ENCODE peak calls at places on chromosomes 13 and 19, in nine cellular contexts. One of them, this sample, is unnamed.

GRCh38 chr19:4007836-4008539 is 452 bp downstream of the PIAS4 start:
- DNase-seq in NCI-H187: no peak
- DNase-seq in frontal cortex: peak
- DNase-seq in A673: peak
- DNase-seq in hypothalamus: no peak
- DNase-seq in EH: peak
- DNase-seq in T-cell: no peak
- DNase-seq in A549: no peak
- DNase-seq in heart right ventricle: no peak
- DNase-seq in this sample: no peak

GRCh38 chr19:18150776-18151624 is 2.0 kb upstream of the PIK3R2 start:
- DNase-seq in A673: no peak
- DNase-seq in T-cell: no peak
- DNase-seq in A549: no peak
- DNase-seq in NCI-H187: no peak
- DNase-seq in heart right ventricle: no peak
- DNase-seq in frontal cortex: no peak
- DNase-seq in hypothalamus: no peak
- DNase-seq in EH: no peak
- DNase-seq in this sample: no peak

GRCh38 chr19:40601061-40601973 is at the start of gene LTBP4:
- DNase-seq in frontal cortex: no peak
- DNase-seq in heart right ventricle: peak
- DNase-seq in A673: peak
- DNase-seq in T-cell: no peak
- DNase-seq in NCI-H187: no peak
- DNase-seq in hypothalamus: no peak
- DNase-seq in EH: peak
- DNase-seq in A549: no peak
- DNase-seq in this sample: no peak

GRCh38 chr13:91162180-91162579 is 185.3 kb upstream of the MIR17HG start:
- DNase-seq in heart right ventricle: no peak
- DNase-seq in NCI-H187: no peak
- DNase-seq in hypothalamus: no peak
- DNase-seq in EH: no peak
- DNase-seq in A549: no peak
- DNase-seq in T-cell: no peak
- DNase-seq in A673: peak
- DNase-seq in frontal cortex: no peak
- DNase-seq in this sample: no peak

GRCh38 chr13:41756198-41756885 is 204.6 kb downstream of the VWA8 start:
- DNase-seq in heart right ventricle: no peak
- DNase-seq in T-cell: no peak
- DNase-seq in NCI-H187: no peak
- DNase-seq in A549: no peak
- DNase-seq in EH: no peak
- DNase-seq in A673: no peak
- DNase-seq in frontal cortex: no peak
- DNase-seq in hypothalamus: no peak
- DNase-seq in this sample: no peak

GRCh38 chr13:78589206-78589605 is 14.1 kb downstream of the POU4F1 start:
- DNase-seq in A549: no peak
- DNase-seq in hypothalamus: no peak
- DNase-seq in A673: peak
- DNase-seq in EH: peak
- DNase-seq in frontal cortex: no peak
- DNase-seq in T-cell: no peak
- DNase-seq in NCI-H187: no peak
- DNase-seq in heart right ventricle: peak
- DNase-seq in this sample: no peak

GRCh38 chr19:50735869-50736268 is 12.7 kb downstream of the CLEC11A start:
- DNase-seq in hypothalamus: no peak
- DNase-seq in A673: no peak
- DNase-seq in A549: no peak
- DNase-seq in heart right ventricle: no peak
- DNase-seq in frontal cortex: no peak
- DNase-seq in T-cell: no peak
- DNase-seq in NCI-H187: no peak
- DNase-seq in EH: no peak
- DNase-seq in this sample: no peak

GRCh38 chr19:2782357-2782935 is 627 bp downstream of the SGTA start:
- DNase-seq in A549: no peak
- DNase-seq in A673: no peak
- DNase-seq in heart right ventricle: no peak
- DNase-seq in T-cell: no peak
- DNase-seq in frontal cortex: no peak
- DNase-seq in EH: peak
- DNase-seq in hypothalamus: no peak
- DNase-seq in NCI-H187: no peak
- DNase-seq in this sample: no peak

GRCh38 chr19:29320611-29321010 is 107.7 kb upstream of the UQCRFS1 start:
- DNase-seq in A549: no peak
- DNase-seq in T-cell: no peak
- DNase-seq in heart right ventricle: no peak
- DNase-seq in hypothalamus: no peak
- DNase-seq in A673: no peak
- DNase-seq in EH: no peak
- DNase-seq in NCI-H187: no peak
- DNase-seq in frontal cortex: no peak
- DNase-seq in this sample: no peak

GRCh38 chr13:109794095-109794494 is 7.7 kb upstream of the IRS2 start:
- DNase-seq in A549: no peak
- DNase-seq in A673: no peak
- DNase-seq in frontal cortex: no peak
- DNase-seq in heart right ventricle: no peak
- DNase-seq in NCI-H187: no peak
- DNase-seq in hypothalamus: no peak
- DNase-seq in EH: no peak
- DNase-seq in T-cell: no peak
- DNase-seq in this sample: no peak

GRCh38 chr13:47484564-47484963 is 516.5 kb downstream of the SUCLA2 start:
- DNase-seq in hypothalamus: no peak
- DNase-seq in T-cell: no peak
- DNase-seq in EH: peak
- DNase-seq in heart right ventricle: no peak
- DNase-seq in A673: no peak
- DNase-seq in NCI-H187: no peak
- DNase-seq in frontal cortex: no peak
- DNase-seq in A549: no peak
- DNase-seq in this sample: peak

GRCh38 chr19:2618611-2619010 is 83.9 kb downstream of the GNG7 start:
- DNase-seq in frontal cortex: no peak
- DNase-seq in EH: peak
- DNase-seq in NCI-H187: no peak
- DNase-seq in heart right ventricle: peak
- DNase-seq in A549: no peak
- DNase-seq in hypothalamus: no peak
- DNase-seq in A673: no peak
- DNase-seq in T-cell: peak
- DNase-seq in this sample: no peak

GRCh38 chr13:47044842-47045241 is 148.0 kb upstream of the HTR2A start:
- DNase-seq in frontal cortex: no peak
- DNase-seq in hypothalamus: no peak
- DNase-seq in heart right ventricle: no peak
- DNase-seq in EH: no peak
- DNase-seq in A673: no peak
- DNase-seq in A549: no peak
- DNase-seq in NCI-H187: no peak
- DNase-seq in T-cell: no peak
- DNase-seq in this sample: no peak

GRCh38 chr13:49112782-49113525 is 107.2 kb upstream of the MLNR start:
- DNase-seq in A673: peak
- DNase-seq in frontal cortex: no peak
- DNase-seq in heart right ventricle: no peak
- DNase-seq in NCI-H187: no peak
- DNase-seq in EH: no peak
- DNase-seq in hypothalamus: no peak
- DNase-seq in T-cell: no peak
- DNase-seq in A549: no peak
- DNase-seq in this sample: no peak

GRCh38 chr19:1449467-1450442 is at the start of gene APC2:
- DNase-seq in heart right ventricle: no peak
- DNase-seq in frontal cortex: peak
- DNase-seq in A549: peak
- DNase-seq in T-cell: no peak
- DNase-seq in hypothalamus: peak
- DNase-seq in EH: peak
- DNase-seq in NCI-H187: no peak
- DNase-seq in A673: peak
- DNase-seq in this sample: no peak

GRCh38 chr13:41833851-41834250 is 127.1 kb downstream of the VWA8 start:
- DNase-seq in heart right ventricle: no peak
- DNase-seq in A549: no peak
- DNase-seq in NCI-H187: no peak
- DNase-seq in frontal cortex: no peak
- DNase-seq in A673: no peak
- DNase-seq in hypothalamus: no peak
- DNase-seq in EH: peak
- DNase-seq in T-cell: no peak
- DNase-seq in this sample: no peak

GRCh38 chr19:33731886-33732285 is 64.8 kb upstream of the KCTD15 start:
- DNase-seq in heart right ventricle: no peak
- DNase-seq in EH: no peak
- DNase-seq in NCI-H187: no peak
- DNase-seq in hypothalamus: no peak
- DNase-seq in A549: no peak
- DNase-seq in frontal cortex: no peak
- DNase-seq in T-cell: no peak
- DNase-seq in A673: no peak
- DNase-seq in this sample: no peak

GRCh38 chr19:18849838-18850400 is 18.2 kb downstream of the UPF1 start:
- DNase-seq in EH: no peak
- DNase-seq in T-cell: no peak
- DNase-seq in A673: no peak
- DNase-seq in NCI-H187: no peak
- DNase-seq in heart right ventricle: no peak
- DNase-seq in A549: no peak
- DNase-seq in hypothalamus: no peak
- DNase-seq in frontal cortex: no peak
- DNase-seq in this sample: no peak

GRCh38 chr13:107295391-107296157 is 727.6 kb upstream of the ARGLU1 start:
- DNase-seq in frontal cortex: no peak
- DNase-seq in T-cell: no peak
- DNase-seq in hypothalamus: no peak
- DNase-seq in NCI-H187: no peak
- DNase-seq in A549: no peak
- DNase-seq in heart right ventricle: no peak
- DNase-seq in EH: no peak
- DNase-seq in A673: no peak
- DNase-seq in this sample: no peak

GRCh38 chr13:61406275-61406674 is 9.4 kb downstream of the PCDH20 start:
- DNase-seq in A673: no peak
- DNase-seq in EH: no peak
- DNase-seq in frontal cortex: no peak
- DNase-seq in T-cell: no peak
- DNase-seq in heart right ventricle: no peak
- DNase-seq in hypothalamus: no peak
- DNase-seq in A549: no peak
- DNase-seq in NCI-H187: peak
- DNase-seq in this sample: no peak

GRCh38 chr19:28318469-28319179 is 894.3 kb downstream of the UQCRFS1 start:
- DNase-seq in hypothalamus: no peak
- DNase-seq in heart right ventricle: no peak
- DNase-seq in frontal cortex: no peak
- DNase-seq in A549: no peak
- DNase-seq in NCI-H187: no peak
- DNase-seq in EH: no peak
- DNase-seq in T-cell: no peak
- DNase-seq in A673: no peak
- DNase-seq in this sample: no peak

GRCh38 chr19:1219786-1220451 is 14.3 kb downstream of the STK11 start:
- DNase-seq in EH: no peak
- DNase-seq in A673: no peak
- DNase-seq in A549: no peak
- DNase-seq in frontal cortex: no peak
- DNase-seq in hypothalamus: no peak
- DNase-seq in NCI-H187: no peak
- DNase-seq in heart right ventricle: no peak
- DNase-seq in T-cell: no peak
- DNase-seq in this sample: no peak

GRCh38 chr19:17724655-17725054 is 5.4 kb downstream of the MAP1S start:
- DNase-seq in frontal cortex: no peak
- DNase-seq in heart right ventricle: no peak
- DNase-seq in NCI-H187: no peak
- DNase-seq in T-cell: no peak
- DNase-seq in A673: no peak
- DNase-seq in A549: no peak
- DNase-seq in hypothalamus: no peak
- DNase-seq in EH: no peak
- DNase-seq in this sample: no peak

GRCh38 chr19:47019431-47020041 is at the start of gene NPAS1:
- DNase-seq in hypothalamus: no peak
- DNase-seq in EH: peak
- DNase-seq in heart right ventricle: no peak
- DNase-seq in NCI-H187: no peak
- DNase-seq in frontal cortex: no peak
- DNase-seq in A549: no peak
- DNase-seq in T-cell: no peak
- DNase-seq in A673: peak
- DNase-seq in this sample: no peak

GRCh38 chr19:19269952-19270694 is 3.0 kb downstream of the TM6SF2 start:
- DNase-seq in frontal cortex: peak
- DNase-seq in A673: no peak
- DNase-seq in EH: no peak
- DNase-seq in A549: no peak
- DNase-seq in hypothalamus: no peak
- DNase-seq in T-cell: no peak
- DNase-seq in NCI-H187: no peak
- DNase-seq in heart right ventricle: no peak
- DNase-seq in this sample: no peak

GRCh38 chr13:42174344-42175162 is 97.4 kb upstream of the AKAP11 start:
- DNase-seq in hypothalamus: no peak
- DNase-seq in EH: peak
- DNase-seq in T-cell: no peak
- DNase-seq in A549: no peak
- DNase-seq in heart right ventricle: no peak
- DNase-seq in NCI-H187: no peak
- DNase-seq in frontal cortex: no peak
- DNase-seq in A673: no peak
- DNase-seq in this sample: no peak

GRCh38 chr13:44243198-44243852 is 130.3 kb upstream of the SERP2 start:
- DNase-seq in heart right ventricle: no peak
- DNase-seq in NCI-H187: peak
- DNase-seq in EH: peak
- DNase-seq in T-cell: no peak
- DNase-seq in A549: no peak
- DNase-seq in hypothalamus: no peak
- DNase-seq in frontal cortex: no peak
- DNase-seq in A673: peak
- DNase-seq in this sample: no peak

GRCh38 chr13:34513526-34513925 is 428.5 kb upstream of the NBEA start:
- DNase-seq in EH: peak
- DNase-seq in NCI-H187: no peak
- DNase-seq in T-cell: no peak
- DNase-seq in frontal cortex: no peak
- DNase-seq in heart right ventricle: no peak
- DNase-seq in A549: no peak
- DNase-seq in A673: no peak
- DNase-seq in hypothalamus: no peak
- DNase-seq in this sample: no peak

GRCh38 chr19:22901431-22902130 is 69.5 kb downstream of the ZNF723 start:
- DNase-seq in frontal cortex: no peak
- DNase-seq in A673: no peak
- DNase-seq in EH: no peak
- DNase-seq in A549: no peak
- DNase-seq in heart right ventricle: no peak
- DNase-seq in NCI-H187: no peak
- DNase-seq in hypothalamus: no peak
- DNase-seq in T-cell: no peak
- DNase-seq in this sample: no peak

This sample was measured in HFF-Myc.